ENCODE peak calls at places on chromosomes 13 and 19, in five cellular contexts. One of them, this sample, is unnamed.

GRCh38 chr13:59877933-59878332 is 285.8 kb downstream of the DIAPH3 start:
- DNase-seq in adrenal gland: no peak
- DNase-seq in transverse colon: no peak
- DNase-seq in GM12892: no peak
- DNase-seq in right lobe of liver: no peak
- DNase-seq in this sample: no peak

GRCh38 chr13:59641758-59642157 is 522.0 kb downstream of the DIAPH3 start:
- DNase-seq in adrenal gland: no peak
- DNase-seq in transverse colon: no peak
- DNase-seq in GM12892: no peak
- DNase-seq in right lobe of liver: no peak
- DNase-seq in this sample: no peak

GRCh38 chr19:46515879-46516350 is 20.2 kb upstream of the PNMA8B start:
- DNase-seq in adrenal gland: no peak
- DNase-seq in transverse colon: no peak
- DNase-seq in GM12892: no peak
- DNase-seq in right lobe of liver: no peak
- DNase-seq in this sample: peak

GRCh38 chr13:95300625-95301134 is 571 bp downstream of the ABCC4 start:
- DNase-seq in adrenal gland: no peak
- DNase-seq in transverse colon: peak
- DNase-seq in GM12892: peak
- DNase-seq in right lobe of liver: peak
- DNase-seq in this sample: peak

GRCh38 chr19:4976412-4977298 is 7.7 kb downstream of the KDM4B start:
- DNase-seq in adrenal gland: peak
- DNase-seq in transverse colon: peak
- DNase-seq in GM12892: no peak
- DNase-seq in right lobe of liver: peak
- DNase-seq in this sample: peak

GRCh38 chr19:58440556-58440955 is 603 bp upstream of the ZNF132 start:
- DNase-seq in adrenal gland: no peak
- DNase-seq in transverse colon: no peak
- DNase-seq in GM12892: no peak
- DNase-seq in right lobe of liver: no peak
- DNase-seq in this sample: no peak

GRCh38 chr13:28659611-28659970 is 661 bp downstream of the POMP start:
- DNase-seq in adrenal gland: no peak
- DNase-seq in transverse colon: no peak
- DNase-seq in GM12892: no peak
- DNase-seq in right lobe of liver: no peak
- DNase-seq in this sample: no peak

GRCh38 chr19:30090476-30090875 is 148.4 kb downstream of the URI1 start:
- DNase-seq in adrenal gland: no peak
- DNase-seq in transverse colon: no peak
- DNase-seq in GM12892: no peak
- DNase-seq in right lobe of liver: no peak
- DNase-seq in this sample: no peak

GRCh38 chr19:28905996-28906395 is 307.0 kb downstream of the UQCRFS1 start:
- DNase-seq in adrenal gland: no peak
- DNase-seq in transverse colon: no peak
- DNase-seq in GM12892: no peak
- DNase-seq in right lobe of liver: no peak
- DNase-seq in this sample: no peak

GRCh38 chr19:55173717-55174409 is 6.2 kb downstream of the SYT5 start:
- DNase-seq in adrenal gland: peak
- DNase-seq in transverse colon: peak
- DNase-seq in GM12892: no peak
- DNase-seq in right lobe of liver: no peak
- DNase-seq in this sample: peak

GRCh38 chr19:5086725-5087439 is 118.0 kb downstream of the KDM4B start:
- DNase-seq in adrenal gland: no peak
- DNase-seq in transverse colon: no peak
- DNase-seq in GM12892: no peak
- DNase-seq in right lobe of liver: no peak
- DNase-seq in this sample: no peak

GRCh38 chr13:84430015-84430414 is 547.7 kb upstream of the SLITRK1 start:
- DNase-seq in adrenal gland: no peak
- DNase-seq in transverse colon: no peak
- DNase-seq in GM12892: no peak
- DNase-seq in right lobe of liver: no peak
- DNase-seq in this sample: no peak

GRCh38 chr13:30830638-30830965 is 75.5 kb upstream of the MEDAG start:
- DNase-seq in adrenal gland: no peak
- DNase-seq in transverse colon: no peak
- DNase-seq in GM12892: no peak
- DNase-seq in right lobe of liver: no peak
- DNase-seq in this sample: no peak

GRCh38 chr19:58024661-58025060 is 9.2 kb upstream of the ZSCAN1 start:
- DNase-seq in adrenal gland: no peak
- DNase-seq in transverse colon: no peak
- DNase-seq in GM12892: no peak
- DNase-seq in right lobe of liver: peak
- DNase-seq in this sample: no peak

GRCh38 chr19:30158067-30158892 is 213.9 kb upstream of the ZNF536 start:
- DNase-seq in adrenal gland: no peak
- DNase-seq in transverse colon: no peak
- DNase-seq in GM12892: no peak
- DNase-seq in right lobe of liver: no peak
- DNase-seq in this sample: no peak

GRCh38 chr19:49361438-49362047 is 673 bp downstream of the TEAD2 start:
- DNase-seq in adrenal gland: peak
- DNase-seq in transverse colon: peak
- DNase-seq in GM12892: no peak
- DNase-seq in right lobe of liver: peak
- DNase-seq in this sample: peak

GRCh38 chr13:43573361-43573740 is 213.4 kb downstream of the ENOX1 start:
- DNase-seq in adrenal gland: no peak
- DNase-seq in transverse colon: no peak
- DNase-seq in GM12892: no peak
- DNase-seq in right lobe of liver: no peak
- DNase-seq in this sample: no peak

GRCh38 chr13:99388334-99388923 is 81.2 kb upstream of the GPR183 start:
- DNase-seq in adrenal gland: no peak
- DNase-seq in transverse colon: no peak
- DNase-seq in GM12892: no peak
- DNase-seq in right lobe of liver: no peak
- DNase-seq in this sample: no peak

GRCh38 chr19:38942471-38943181 is 11.9 kb downstream of the MRPS12 start:
- DNase-seq in adrenal gland: no peak
- DNase-seq in transverse colon: no peak
- DNase-seq in GM12892: no peak
- DNase-seq in right lobe of liver: peak
- DNase-seq in this sample: no peak

GRCh38 chr13:31394491-31394890 is 194.7 kb downstream of the B3GLCT start:
- DNase-seq in adrenal gland: no peak
- DNase-seq in transverse colon: no peak
- DNase-seq in GM12892: no peak
- DNase-seq in right lobe of liver: no peak
- DNase-seq in this sample: no peak

GRCh38 chr19:6556480-6556879 is 25.7 kb downstream of the TNFSF9 start:
- DNase-seq in adrenal gland: no peak
- DNase-seq in transverse colon: no peak
- DNase-seq in GM12892: no peak
- DNase-seq in right lobe of liver: no peak
- DNase-seq in this sample: no peak

GRCh38 chr13:58592052-58592451 is 960.5 kb downstream of the PCDH17 start:
- DNase-seq in adrenal gland: no peak
- DNase-seq in transverse colon: no peak
- DNase-seq in GM12892: no peak
- DNase-seq in right lobe of liver: no peak
- DNase-seq in this sample: no peak

GRCh38 chr19:39196860-39197562 is at the start of gene NCCRP1:
- DNase-seq in adrenal gland: no peak
- DNase-seq in transverse colon: no peak
- DNase-seq in GM12892: no peak
- DNase-seq in right lobe of liver: no peak
- DNase-seq in this sample: no peak

GRCh38 chr13:100235311-100235901 is 146.5 kb downstream of the PCCA start:
- DNase-seq in adrenal gland: no peak
- DNase-seq in transverse colon: no peak
- DNase-seq in GM12892: no peak
- DNase-seq in right lobe of liver: no peak
- DNase-seq in this sample: peak

GRCh38 chr13:58773280-58773859 is 1141.8 kb downstream of the PCDH17 start:
- DNase-seq in adrenal gland: no peak
- DNase-seq in transverse colon: no peak
- DNase-seq in GM12892: no peak
- DNase-seq in right lobe of liver: no peak
- DNase-seq in this sample: no peak

GRCh38 chr13:68810660-68811059 is 1297.0 kb upstream of the ATXN8OS start:
- DNase-seq in adrenal gland: no peak
- DNase-seq in transverse colon: no peak
- DNase-seq in GM12892: no peak
- DNase-seq in right lobe of liver: no peak
- DNase-seq in this sample: peak

GRCh38 chr13:86757236-86757978 is 913.8 kb upstream of the SLITRK5 start:
- DNase-seq in adrenal gland: no peak
- DNase-seq in transverse colon: no peak
- DNase-seq in GM12892: no peak
- DNase-seq in right lobe of liver: no peak
- DNase-seq in this sample: no peak

GRCh38 chr13:44605711-44606110 is 29.6 kb upstream of the TSC22D1 start:
- DNase-seq in adrenal gland: no peak
- DNase-seq in transverse colon: no peak
- DNase-seq in GM12892: no peak
- DNase-seq in right lobe of liver: no peak
- DNase-seq in this sample: no peak

GRCh38 chr19:49071860-49072547 is 495 bp downstream of the KCNA7 start:
- DNase-seq in adrenal gland: no peak
- DNase-seq in transverse colon: no peak
- DNase-seq in GM12892: no peak
- DNase-seq in right lobe of liver: no peak
- DNase-seq in this sample: no peak

GRCh38 chr13:92074658-92075057 is 676.2 kb downstream of the GPC5 start:
- DNase-seq in adrenal gland: no peak
- DNase-seq in transverse colon: no peak
- DNase-seq in GM12892: no peak
- DNase-seq in right lobe of liver: no peak
- DNase-seq in this sample: peak

GRCh38 chr19:10719466-10719961 is 1.6 kb downstream of the DNM2 start:
- DNase-seq in adrenal gland: peak
- DNase-seq in transverse colon: peak
- DNase-seq in GM12892: no peak
- DNase-seq in right lobe of liver: no peak
- DNase-seq in this sample: no peak

GRCh38 chr19:10717054-10717355 is 874 bp upstream of the DNM2 start:
- DNase-seq in adrenal gland: no peak
- DNase-seq in transverse colon: no peak
- DNase-seq in GM12892: no peak
- DNase-seq in right lobe of liver: no peak
- DNase-seq in this sample: no peak

GRCh38 chr19:10720607-10721125 is 2.8 kb downstream of the DNM2 start:
- DNase-seq in adrenal gland: no peak
- DNase-seq in transverse colon: no peak
- DNase-seq in GM12892: no peak
- DNase-seq in right lobe of liver: no peak
- DNase-seq in this sample: no peak

GRCh38 chr19:10718205-10719196 is 622 bp downstream of the DNM2 start:
- DNase-seq in adrenal gland: peak
- DNase-seq in transverse colon: peak
- DNase-seq in GM12892: no peak
- DNase-seq in right lobe of liver: peak
- DNase-seq in this sample: no peak

DNA sequence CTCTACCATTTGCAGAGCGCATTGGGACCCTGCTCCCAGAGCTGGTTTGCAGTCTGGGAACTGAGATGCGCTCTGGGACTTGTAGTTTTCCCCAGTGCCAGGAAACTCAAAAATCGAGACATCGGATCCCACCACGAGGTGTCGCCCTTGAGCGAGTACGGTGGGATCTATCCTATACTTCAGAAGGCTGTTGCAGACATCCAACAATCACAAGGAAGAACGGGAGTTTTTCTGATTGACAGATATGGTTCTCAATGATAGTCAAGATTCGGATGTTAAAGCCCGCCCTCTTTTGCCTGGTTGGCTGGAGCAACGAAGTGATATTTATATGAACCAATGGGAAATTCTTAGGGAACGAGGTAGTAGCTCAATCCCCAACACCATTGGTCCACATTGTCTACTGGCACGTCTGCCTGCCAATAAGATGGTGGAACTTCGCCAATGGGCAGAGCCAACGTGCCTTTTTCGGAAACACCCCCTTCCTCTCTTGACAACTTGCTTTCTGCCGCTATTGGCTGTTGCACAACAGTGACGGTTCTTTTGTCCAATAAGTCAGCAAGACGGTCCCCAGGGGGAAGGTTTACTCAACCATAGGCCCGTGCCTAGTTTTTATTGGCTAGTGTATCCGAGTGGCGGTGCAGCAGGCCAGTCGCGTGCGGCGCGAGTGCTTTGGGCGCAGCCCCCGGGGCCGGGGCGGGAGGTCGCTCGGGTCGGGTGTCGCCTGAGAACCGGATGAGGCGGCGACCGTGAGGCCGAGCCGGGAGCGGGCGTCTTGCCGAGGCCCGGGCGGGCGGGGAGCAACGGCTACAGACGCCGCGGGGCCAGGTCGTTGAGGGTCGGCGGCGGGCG is at the start of gene DNM2:
- DNase-seq in adrenal gland: peak
- DNase-seq in transverse colon: peak
- DNase-seq in GM12892: peak
- DNase-seq in right lobe of liver: peak
- DNase-seq in this sample: peak
- TF ChIP-seq POLR2A in adrenal gland: peak
- TF ChIP-seq POLR2A in transverse colon: peak
- TF ChIP-seq POLR2A in GM12892: peak
- TF ChIP-seq POLR2A in right lobe of liver: peak
- TF ChIP-seq POLR2A in this sample: peak

GRCh38 chr19:45079063-45079910 is at the start of gene GEMIN7:
- DNase-seq in adrenal gland: peak
- DNase-seq in transverse colon: peak
- DNase-seq in GM12892: peak
- DNase-seq in right lobe of liver: peak
- DNase-seq in this sample: peak
- TF ChIP-seq POLR2A in adrenal gland: peak
- TF ChIP-seq POLR2A in transverse colon: peak
- TF ChIP-seq POLR2A in GM12892: peak
- TF ChIP-seq POLR2A in right lobe of liver: peak
- TF ChIP-seq POLR2A in this sample: peak

DNA sequence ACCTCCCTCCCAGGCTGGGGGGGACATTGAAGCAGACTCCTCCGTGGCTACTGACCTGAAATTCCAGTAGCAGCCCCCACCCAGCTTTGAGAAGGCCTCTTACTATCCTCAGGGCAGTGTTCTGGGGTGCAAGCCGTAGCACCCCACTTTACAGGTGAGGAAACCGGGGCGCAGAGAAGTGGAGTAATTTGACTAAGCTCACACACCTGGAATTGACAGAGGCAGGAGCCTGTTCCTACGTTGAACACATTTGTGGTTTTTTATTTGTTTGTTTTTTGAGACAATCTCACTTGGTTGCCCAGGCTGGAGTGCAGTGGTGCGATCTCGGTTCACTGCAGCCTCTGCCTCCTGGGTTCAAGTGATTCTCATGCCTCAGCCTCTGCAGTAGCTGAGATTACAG is 14.6 kb upstream of the S1PR4 start:
- DNase-seq in adrenal gland: no peak
- DNase-seq in transverse colon: no peak
- DNase-seq in GM12892: no peak
- DNase-seq in right lobe of liver: no peak
- DNase-seq in this sample: no peak
- TF ChIP-seq POLR2A in adrenal gland: no peak
- TF ChIP-seq POLR2A in transverse colon: no peak
- TF ChIP-seq POLR2A in GM12892: no peak
- TF ChIP-seq POLR2A in right lobe of liver: no peak
- TF ChIP-seq POLR2A in this sample: no peak

GRCh38 chr19:19320362-19321142 is at the start of the genes MAU2 and SUGP1:
- DNase-seq in adrenal gland: peak
- DNase-seq in transverse colon: peak
- DNase-seq in GM12892: peak
- DNase-seq in right lobe of liver: peak
- DNase-seq in this sample: peak
- TF ChIP-seq POLR2A in adrenal gland: peak
- TF ChIP-seq POLR2A in transverse colon: peak
- TF ChIP-seq POLR2A in GM12892: peak
- TF ChIP-seq POLR2A in right lobe of liver: peak
- TF ChIP-seq POLR2A in this sample: peak